ENCODE peak calls at places on chromosomes 7 and 10, in seven cellular contexts. One of them, this sample, is unnamed.

GRCh38 chr7:136513744-136514143 is 354.7 kb upstream of the CHRM2 start:
- DNase-seq in lower leg skin: no peak
- DNase-seq in endothelial cell of umbilical vein: no peak
- DNase-seq in uterus: no peak
- DNase-seq in stomach: no peak
- DNase-seq in thyroid gland: no peak
- DNase-seq in heart left ventricle: no peak
- DNase-seq in this sample: no peak

GRCh38 chr7:75628055-75628454 is 110.7 kb downstream of the HIP1 start:
- DNase-seq in stomach: no peak
- DNase-seq in lower leg skin: no peak
- DNase-seq in thyroid gland: no peak
- DNase-seq in heart left ventricle: no peak
- DNase-seq in endothelial cell of umbilical vein: no peak
- DNase-seq in uterus: no peak
- DNase-seq in this sample: no peak

GRCh38 chr10:71052261-71052660 is 160.1 kb upstream of the UNC5B start:
- DNase-seq in thyroid gland: no peak
- DNase-seq in uterus: no peak
- DNase-seq in stomach: no peak
- DNase-seq in heart left ventricle: peak; percentile 23
- DNase-seq in endothelial cell of umbilical vein: no peak
- DNase-seq in lower leg skin: no peak
- DNase-seq in this sample: no peak

GRCh38 chr7:89849052-89849451 is 305.2 kb upstream of the STEAP1 start:
- DNase-seq in endothelial cell of umbilical vein: no peak
- DNase-seq in heart left ventricle: no peak
- DNase-seq in thyroid gland: no peak
- DNase-seq in stomach: no peak
- DNase-seq in uterus: no peak
- DNase-seq in lower leg skin: no peak
- DNase-seq in this sample: no peak

GRCh38 chr10:113958631-113959382 is 84.9 kb upstream of the ADRB1 start:
- DNase-seq in stomach: peak; percentile 46
- DNase-seq in heart left ventricle: peak; percentile 52
- DNase-seq in uterus: no peak
- DNase-seq in thyroid gland: peak; percentile 73
- DNase-seq in lower leg skin: no peak
- DNase-seq in endothelial cell of umbilical vein: peak; percentile 14
- DNase-seq in this sample: peak; percentile 70

GRCh38 chr7:25624001-25624400 is 395.7 kb upstream of the NPVF start:
- DNase-seq in thyroid gland: no peak
- DNase-seq in heart left ventricle: no peak
- DNase-seq in stomach: no peak
- DNase-seq in endothelial cell of umbilical vein: no peak
- DNase-seq in uterus: no peak
- DNase-seq in lower leg skin: no peak
- DNase-seq in this sample: no peak

GRCh38 chr10:113029055-113029440 is 79.0 kb downstream of the TCF7L2 start:
- DNase-seq in endothelial cell of umbilical vein: no peak
- DNase-seq in heart left ventricle: no peak
- DNase-seq in lower leg skin: no peak
- DNase-seq in stomach: no peak
- DNase-seq in uterus: no peak
- DNase-seq in thyroid gland: no peak
- DNase-seq in this sample: no peak

GRCh38 chr10:110326351-110327032 is 21.8 kb upstream of the SMNDC1 start:
- DNase-seq in lower leg skin: no peak
- DNase-seq in thyroid gland: no peak
- DNase-seq in stomach: no peak
- DNase-seq in endothelial cell of umbilical vein: peak; percentile 37
- DNase-seq in uterus: no peak
- DNase-seq in heart left ventricle: no peak
- DNase-seq in this sample: peak; percentile 71

GRCh38 chr10:128873408-128873807 is 593.6 kb upstream of the MGMT start:
- DNase-seq in stomach: no peak
- DNase-seq in lower leg skin: no peak
- DNase-seq in endothelial cell of umbilical vein: no peak
- DNase-seq in heart left ventricle: no peak
- DNase-seq in uterus: no peak
- DNase-seq in thyroid gland: no peak
- DNase-seq in this sample: no peak

GRCh38 chr7:42351313-42351935 is 114.4 kb upstream of the GLI3 start:
- DNase-seq in endothelial cell of umbilical vein: no peak
- DNase-seq in thyroid gland: no peak
- DNase-seq in heart left ventricle: no peak
- DNase-seq in uterus: no peak
- DNase-seq in stomach: no peak
- DNase-seq in lower leg skin: no peak
- DNase-seq in this sample: no peak

GRCh38 chr10:33950216-33950615 is 615.7 kb upstream of the NRP1 start:
- DNase-seq in stomach: no peak
- DNase-seq in lower leg skin: no peak
- DNase-seq in uterus: no peak
- DNase-seq in endothelial cell of umbilical vein: peak; percentile 56
- DNase-seq in heart left ventricle: no peak
- DNase-seq in thyroid gland: no peak
- DNase-seq in this sample: no peak

GRCh38 chr10:67618116-67618515 is 77.9 kb downstream of the CTNNA3 start:
- DNase-seq in endothelial cell of umbilical vein: no peak
- DNase-seq in stomach: no peak
- DNase-seq in thyroid gland: no peak
- DNase-seq in lower leg skin: no peak
- DNase-seq in uterus: no peak
- DNase-seq in heart left ventricle: no peak
- DNase-seq in this sample: no peak

GRCh38 chr10:52897162-52897561 is 124.6 kb upstream of the MBL2 start:
- DNase-seq in heart left ventricle: no peak
- DNase-seq in thyroid gland: no peak
- DNase-seq in stomach: no peak
- DNase-seq in endothelial cell of umbilical vein: no peak
- DNase-seq in uterus: no peak
- DNase-seq in lower leg skin: no peak
- DNase-seq in this sample: no peak

GRCh38 chr10:116891208-116891607 is 41.9 kb downstream of the ENO4 start:
- DNase-seq in thyroid gland: no peak
- DNase-seq in endothelial cell of umbilical vein: peak; percentile 86
- DNase-seq in uterus: no peak
- DNase-seq in lower leg skin: no peak
- DNase-seq in heart left ventricle: peak; percentile 67
- DNase-seq in stomach: no peak
- DNase-seq in this sample: peak; percentile 26

GRCh38 chr10:119251315-119251708 is 43.9 kb downstream of the GRK5 start:
- DNase-seq in uterus: peak; percentile 90
- DNase-seq in lower leg skin: no peak
- DNase-seq in endothelial cell of umbilical vein: peak; percentile 79
- DNase-seq in heart left ventricle: peak; percentile 42
- DNase-seq in thyroid gland: no peak
- DNase-seq in stomach: no peak
- DNase-seq in this sample: no peak

GRCh38 chr10:119252470-119253151 is 45.2 kb downstream of the GRK5 start:
- DNase-seq in uterus: no peak
- DNase-seq in lower leg skin: no peak
- DNase-seq in stomach: no peak
- DNase-seq in thyroid gland: no peak
- DNase-seq in heart left ventricle: peak; percentile 3
- DNase-seq in endothelial cell of umbilical vein: no peak
- DNase-seq in this sample: no peak

GRCh38 chr10:119252051-119252465 is 44.7 kb downstream of the GRK5 start:
- DNase-seq in heart left ventricle: peak; percentile 65
- DNase-seq in lower leg skin: no peak
- DNase-seq in stomach: no peak
- DNase-seq in thyroid gland: no peak
- DNase-seq in uterus: no peak
- DNase-seq in endothelial cell of umbilical vein: peak; percentile 44
- DNase-seq in this sample: no peak

GRCh38 chr10:119254355-119254754 is 47.0 kb downstream of the GRK5 start:
- DNase-seq in thyroid gland: no peak
- DNase-seq in heart left ventricle: peak; percentile 27
- DNase-seq in uterus: no peak
- DNase-seq in lower leg skin: no peak
- DNase-seq in stomach: no peak
- DNase-seq in endothelial cell of umbilical vein: no peak
- DNase-seq in this sample: no peak

DNA sequence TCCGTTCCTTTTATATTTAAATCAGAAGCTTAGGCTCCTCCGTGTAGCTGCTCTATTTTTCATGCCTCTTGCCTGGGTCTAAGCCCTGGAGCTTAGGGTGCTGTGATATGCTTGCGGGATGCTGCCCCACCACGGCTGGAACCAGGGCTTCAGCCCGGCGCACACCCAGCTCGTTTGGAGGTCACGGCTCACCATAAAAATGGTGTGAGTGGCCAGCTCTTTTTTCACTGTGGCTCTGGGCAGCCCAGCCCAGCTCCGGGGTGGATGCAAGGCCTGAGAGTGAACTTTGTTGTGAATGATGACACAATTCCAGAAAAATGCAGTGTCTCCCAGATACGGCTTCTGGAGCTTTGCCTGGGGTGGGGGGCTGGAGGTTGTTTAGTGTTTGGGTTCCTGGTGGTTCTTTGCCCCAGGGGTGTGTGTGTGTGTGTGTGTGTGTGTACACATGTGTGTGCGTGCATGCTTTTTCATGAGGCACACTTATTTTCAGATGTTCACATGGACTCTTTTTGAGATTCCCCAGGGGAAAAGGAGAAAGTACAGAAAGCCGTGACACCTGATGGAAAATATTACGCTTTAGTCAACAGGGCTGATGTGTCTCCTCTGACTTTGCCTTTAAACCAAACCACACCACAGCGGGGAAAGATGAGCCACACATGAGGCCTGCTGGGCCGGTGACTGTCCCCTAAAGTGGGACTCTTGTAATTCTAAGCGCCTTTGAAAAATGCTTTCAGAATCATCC is 46.2 kb downstream of the GRK5 start:
- DNase-seq in stomach: no peak
- DNase-seq in thyroid gland: no peak
- DNase-seq in endothelial cell of umbilical vein: peak; percentile 73
- DNase-seq in heart left ventricle: peak; percentile 84
- DNase-seq in lower leg skin: peak; percentile 63
- DNase-seq in uterus: peak; percentile 89
- DNase-seq in this sample: peak; percentile 83
- TF ChIP-seq POLR2A in stomach: no peak
- TF ChIP-seq POLR2A in thyroid gland: no peak
- TF ChIP-seq POLR2A in endothelial cell of umbilical vein: no peak
- TF ChIP-seq POLR2A in heart left ventricle: no peak
- TF ChIP-seq POLR2A in lower leg skin: no peak
- TF ChIP-seq POLR2A in uterus: no peak
- TF ChIP-seq POLR2A in this sample: no peak

DNA sequence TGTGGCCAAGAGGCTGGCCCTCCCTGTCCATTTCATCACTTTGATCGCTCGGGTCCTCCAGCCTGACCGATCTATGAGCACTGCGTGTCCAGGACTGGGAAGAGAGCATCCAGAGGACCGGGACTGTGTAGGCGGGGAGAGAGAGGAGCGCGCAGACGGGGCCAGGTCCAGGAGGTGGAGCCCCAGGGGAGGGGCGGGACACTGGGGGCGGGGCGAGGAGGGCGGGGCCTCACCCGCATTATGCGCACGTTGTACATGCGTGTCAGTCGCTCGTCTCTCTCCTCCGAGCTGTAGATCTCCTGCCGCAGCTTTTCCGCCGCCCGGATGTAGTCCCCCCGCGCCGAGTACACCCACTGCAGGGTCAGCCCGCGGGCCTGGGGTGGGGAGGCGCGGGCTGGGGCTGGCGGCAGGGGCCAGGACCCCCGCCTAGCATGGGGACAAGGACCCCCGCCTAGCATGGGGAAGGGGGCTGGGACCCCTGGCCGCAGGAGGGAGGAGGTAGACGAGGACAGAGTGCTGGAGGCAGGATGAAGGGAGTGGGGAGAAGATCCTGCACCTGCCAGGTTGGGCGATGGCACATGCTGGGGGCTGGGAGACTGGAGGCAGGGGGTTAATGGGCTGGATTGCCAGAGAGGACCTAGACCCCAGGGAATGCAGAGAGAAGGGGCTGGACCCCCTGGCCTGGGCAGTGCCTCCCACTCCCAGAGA is 14.3 kb downstream of the MOSPD3 start:
- DNase-seq in lower leg skin: peak; percentile 78
- DNase-seq in heart left ventricle: peak; percentile 84
- DNase-seq in uterus: peak; percentile 83
- DNase-seq in stomach: peak; percentile 88
- DNase-seq in endothelial cell of umbilical vein: peak; percentile 83
- DNase-seq in thyroid gland: peak; percentile 63
- DNase-seq in this sample: peak; percentile 88
- TF ChIP-seq POLR2A in lower leg skin: no peak
- TF ChIP-seq POLR2A in heart left ventricle: no peak
- TF ChIP-seq POLR2A in uterus: no peak
- TF ChIP-seq POLR2A in stomach: no peak
- TF ChIP-seq POLR2A in endothelial cell of umbilical vein: no peak
- TF ChIP-seq POLR2A in thyroid gland: no peak
- TF ChIP-seq POLR2A in this sample: peak; percentile 52

DNA sequence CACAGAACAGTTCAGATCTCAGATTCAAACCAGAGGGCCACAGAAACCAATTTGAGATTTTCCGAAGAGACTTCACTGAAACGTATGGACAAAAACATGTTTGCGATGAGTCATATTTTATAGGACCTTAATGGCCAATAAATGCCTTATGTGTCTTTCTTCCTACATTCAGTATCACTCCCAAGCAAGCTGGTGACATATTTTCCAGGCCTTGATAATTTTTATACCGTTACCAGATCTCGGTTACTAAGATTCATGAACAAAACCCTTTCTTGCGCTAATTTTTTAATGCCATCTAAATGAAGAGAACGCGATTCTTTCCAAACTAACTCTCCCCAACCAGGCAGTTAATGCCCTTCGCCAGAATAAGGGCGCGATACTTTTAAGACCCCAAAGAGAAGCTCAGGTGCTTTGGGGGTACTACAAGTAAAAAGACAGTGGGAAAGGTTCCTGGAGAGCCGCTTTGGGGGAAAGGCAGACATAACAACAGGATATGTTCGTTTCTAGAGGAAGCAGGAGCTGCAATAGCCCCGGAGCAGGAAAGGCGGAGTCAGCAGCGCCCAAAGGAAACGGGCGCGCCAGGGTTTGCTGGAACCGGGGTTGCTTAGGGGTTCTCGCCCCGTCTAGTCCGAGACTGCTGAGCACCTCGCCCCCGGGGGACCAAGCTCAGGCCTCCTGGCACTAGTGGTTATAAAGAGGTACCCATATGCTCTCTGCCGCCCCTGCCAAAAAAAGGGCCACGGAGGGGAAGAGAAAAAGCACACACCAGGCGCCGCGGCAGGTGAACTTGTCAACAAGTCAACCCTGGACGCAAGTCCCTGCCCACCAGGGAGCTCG is 878 bp downstream of the ICA1 start:
- DNase-seq in uterus: peak; percentile 22
- DNase-seq in thyroid gland: peak; percentile 48
- DNase-seq in lower leg skin: peak; percentile 39
- DNase-seq in stomach: peak; percentile 67
- DNase-seq in heart left ventricle: peak; percentile 79
- DNase-seq in endothelial cell of umbilical vein: peak; percentile 63
- DNase-seq in this sample: peak; percentile 35
- TF ChIP-seq POLR2A in uterus: no peak
- TF ChIP-seq POLR2A in thyroid gland: no peak
- TF ChIP-seq POLR2A in lower leg skin: no peak
- TF ChIP-seq POLR2A in stomach: no peak
- TF ChIP-seq POLR2A in heart left ventricle: no peak
- TF ChIP-seq POLR2A in endothelial cell of umbilical vein: peak; percentile 72
- TF ChIP-seq POLR2A in this sample: no peak

DNA sequence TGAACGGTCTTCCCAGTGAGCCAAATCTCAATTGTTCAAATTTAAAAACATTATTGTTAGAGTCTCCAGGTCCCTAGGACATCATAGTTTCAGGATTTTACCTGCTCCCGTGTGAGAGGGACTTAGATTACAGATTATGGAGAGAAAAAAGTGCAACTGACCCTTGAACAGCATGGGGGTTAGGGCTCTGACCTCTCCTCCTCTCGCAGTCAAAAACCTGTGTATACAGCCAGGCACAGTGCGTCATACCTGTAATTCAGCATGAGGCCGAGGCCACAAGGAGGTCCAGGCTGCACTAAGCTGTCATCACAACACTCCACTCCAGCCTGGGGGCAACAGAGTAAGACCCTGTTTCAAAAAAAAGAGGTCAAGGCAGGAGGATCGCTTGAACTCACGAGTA is 25.5 kb downstream of the BAZ1B start:
- DNase-seq in endothelial cell of umbilical vein: no peak
- DNase-seq in stomach: no peak
- DNase-seq in heart left ventricle: no peak
- DNase-seq in uterus: no peak
- DNase-seq in thyroid gland: no peak
- DNase-seq in lower leg skin: no peak
- DNase-seq in this sample: no peak
- TF ChIP-seq POLR2A in endothelial cell of umbilical vein: no peak
- TF ChIP-seq POLR2A in stomach: no peak
- TF ChIP-seq POLR2A in heart left ventricle: no peak
- TF ChIP-seq POLR2A in uterus: no peak
- TF ChIP-seq POLR2A in thyroid gland: no peak
- TF ChIP-seq POLR2A in lower leg skin: no peak
- TF ChIP-seq POLR2A in this sample: no peak